ENCODE peak calls at places on chromosomes 5 and 9, in ten cellular contexts. M is kidney tubule cell; H is right cardiac atrium; I is Right ventricle myocardium superior; T is HEK293T; L is EL; Q is HuH-7; Y is SHP77 treated with DMSO at 0.1 percent for 48 hours; R is activated CD8-positive, alpha-beta memory T cell treated with anti-CD3 and anti-CD28 coated beads for 48 hours; K is GM10248. C is an unnamed sample.
A peak's percentile ranks its signal among the peaks of the same experiment; 100 is the strongest.

GRCh38 chr9:135592331-135592590 is 30.7 kb downstream of the PAEP start:
- DNase-seq in M (no peak), H (no peak), I (peak; percentile 26), T (no peak), L (no peak), Q (no peak), Y (no peak), R (no peak), K (no peak), C (no peak)

GRCh38 chr5:95723632-95724369 is 7.3 kb upstream of the RHOBTB3 start:
- DNase-seq in M (no peak), H (peak; percentile 69), I (peak; percentile 58), T (peak; percentile 18), L (peak; percentile 44), Q (peak; percentile 50), Y (no peak), R (no peak), K (no peak), C (peak; percentile 73)

GRCh38 chr9:133158695-133159094 is 5.0 kb downstream of the GBGT1 start:
- DNase-seq in M (no peak), H (no peak), I (peak; percentile 24), T (no peak), L (no peak), Q (no peak), Y (no peak), R (no peak), K (no peak), C (no peak)

GRCh38 chr9:86892576-86892975 is 54.7 kb downstream of the GAS1 start:
- DNase-seq in M (no peak), H (no peak), I (no peak), T (no peak), L (peak; percentile 60), Q (no peak), Y (no peak), R (no peak), K (no peak), C (peak; percentile 26)

GRCh38 chr9:76964612-76965011 is 54.8 kb upstream of the FOXB2 start:
- DNase-seq in M (no peak), H (no peak), I (no peak), T (no peak), L (peak; percentile 10), Q (no peak), Y (no peak), R (no peak), K (no peak), C (no peak)

GRCh38 chr5:144577676-144578075 is 407.0 kb downstream of the KCTD16 start:
- DNase-seq in M (no peak), H (no peak), I (no peak), T (no peak), L (no peak), Q (no peak), Y (no peak), R (no peak), K (no peak), C (no peak)

GRCh38 chr9:82354260-82354659 is 365.7 kb downstream of the SPATA31D1 start:
- DNase-seq in M (peak; percentile 92), H (no peak), I (no peak), T (no peak), L (peak; percentile 94), Q (no peak), Y (no peak), R (no peak), K (no peak), C (peak; percentile 80)

GRCh38 chr5:116002116-116002906 is 30.0 kb upstream of the ARL14EPL start:
- DNase-seq in M (no peak), H (no peak), I (no peak), T (no peak), L (peak; percentile 15), Q (no peak), Y (no peak), R (no peak), K (no peak), C (no peak)

GRCh38 chr9:89676281-89676680 is 71.5 kb downstream of the GADD45G start:
- DNase-seq in M (no peak), H (peak; percentile 77), I (peak; percentile 84), T (no peak), L (no peak), Q (no peak), Y (peak; percentile 90), R (no peak), K (no peak), C (no peak)